ENCODE peak calls at places on chromosomes 1 and 21, in ten cellular contexts. F is A172, N is lower leg skin, D is occipital lobe, X is endothelial cell, I is ovary, Z is iris pigment epithelial cell, C is A549, V is caudate nucleus, E is EH. H is an unnamed sample.

GRCh38 chr1:201137579-201138310 is 10.8 kb upstream of the ASCL5 start:
- DNase-seq in I (peak), X (no peak), E (peak), C (no peak), Z (peak), N (peak), D (peak), V (no peak), F (peak), H (no peak)

GRCh38 chr1:55315552-55315951 is 100.4 kb upstream of the USP24 start:
- DNase-seq in Z (no peak), D (no peak), N (no peak), V (no peak), X (no peak), C (no peak), I (no peak), F (no peak), E (no peak), H (no peak)

GRCh38 chr1:47562799-47563198 is 125.0 kb downstream of the FOXD2 start:
- DNase-seq in N (no peak), F (no peak), C (no peak), Z (no peak), V (no peak), I (no peak), X (no peak), E (peak), D (no peak), H (no peak)

GRCh38 chr1:181108297-181108696 is 19.8 kb downstream of the IER5 start:
- DNase-seq in I (no peak), N (no peak), F (no peak), E (no peak), V (no peak), D (no peak), Z (no peak), X (no peak), C (no peak), H (no peak)

GRCh38 chr1:6471969-6472368 is 6.0 kb upstream of the TNFRSF25 start:
- DNase-seq in C (no peak), N (no peak), E (no peak), X (no peak), V (no peak), F (no peak), Z (no peak), I (no peak), D (no peak), H (no peak)

GRCh38 chr1:77718181-77718580 is 35.7 kb upstream of the ZZZ3 start:
- DNase-seq in E (no peak), C (no peak), X (no peak), Z (no peak), D (no peak), I (no peak), F (no peak), N (no peak), V (no peak), H (no peak)

GRCh38 chr1:85394130-85394529 is 70.8 kb downstream of the DDAH1 start:
- DNase-seq in Z (peak), D (no peak), C (no peak), N (no peak), X (no peak), I (no peak), V (no peak), F (no peak), E (no peak), H (no peak)

GRCh38 chr1:161214374-161214773 is 721 bp upstream of the FCER1G start:
- DNase-seq in D (no peak), N (no peak), E (no peak), C (no peak), V (no peak), Z (no peak), I (no peak), F (no peak), X (no peak), H (no peak)

GRCh38 chr1:179142889-179143299 is 61.0 kb downstream of the TOR3A start:
- DNase-seq in N (no peak), V (no peak), E (peak), F (peak), C (peak), X (peak), D (no peak), Z (peak), I (no peak), H (no peak)

GRCh38 chr1:205032512-205032911 is 10.5 kb upstream of the CNTN2 start:
- DNase-seq in V (no peak), F (no peak), E (no peak), C (no peak), Z (no peak), I (no peak), D (peak), X (no peak), N (no peak), H (no peak)

GRCh38 chr21:14452031-14452778 is 69.3 kb upstream of the HSPA13 start:
- DNase-seq in C (no peak), Z (peak), V (no peak), I (no peak), D (no peak), F (no peak), E (no peak), N (no peak), X (no peak), H (no peak)

GRCh38 chr1:162404550-162405160 is 7.3 kb downstream of the SH2D1B start:
- DNase-seq in F (no peak), X (no peak), N (no peak), D (no peak), C (no peak), E (peak), I (no peak), V (no peak), Z (peak), H (no peak)

GRCh38 chr1:225412803-225413338 is 15.0 kb downstream of the LBR start:
- DNase-seq in V (no peak), N (no peak), C (no peak), I (no peak), F (no peak), E (no peak), X (no peak), D (no peak), Z (no peak), H (no peak)

GRCh38 chr1:94883688-94884087 is 43.2 kb downstream of the CNN3 start:
- DNase-seq in E (peak), N (no peak), Z (peak), F (no peak), V (no peak), I (peak), X (no peak), C (no peak), D (no peak), H (no peak)

GRCh38 chr1:226982451-226983177 is 42.5 kb downstream of the COQ8A start:
- DNase-seq in E (no peak), Z (no peak), N (no peak), X (no peak), I (peak), C (no peak), V (no peak), D (no peak), F (no peak), H (peak)

GRCh38 chr1:48356901-48357300 is 115.1 kb downstream of the SPATA6 start:
- DNase-seq in Z (no peak), X (no peak), C (no peak), V (no peak), I (no peak), E (no peak), N (no peak), F (no peak), D (no peak), H (no peak)

GRCh38 chr1:157955269-157955668 is 38.2 kb upstream of the KIRREL1 start:
- DNase-seq in I (no peak), X (no peak), C (no peak), N (no peak), E (no peak), Z (no peak), F (no peak), V (no peak), D (no peak), H (no peak)

GRCh38 chr1:235079443-235079967 is 49.1 kb downstream of the TOMM20 start:
- DNase-seq in C (peak), N (no peak), E (no peak), D (no peak), X (no peak), V (no peak), F (peak), Z (peak), I (peak), H (no peak)

GRCh38 chr1:17563494-17564281 is 24.2 kb downstream of the ARHGEF10L start:
- DNase-seq in N (no peak), D (no peak), Z (no peak), V (no peak), I (no peak), X (no peak), F (no peak), C (no peak), E (no peak), H (no peak)

GRCh38 chr1:47559944-47560695 is 122.3 kb downstream of the FOXD2 start:
- DNase-seq in V (no peak), C (no peak), N (no peak), E (no peak), F (no peak), D (no peak), I (no peak), Z (no peak), X (no peak), H (no peak)

GRCh38 chr1:147618077-147618569 is 52.2 kb downstream of the ACP6 start:
- DNase-seq in V (no peak), C (no peak), Z (no peak), N (no peak), I (no peak), E (no peak), X (no peak), F (no peak), D (no peak), H (no peak)

GRCh38 chr1:236829085-236829484 is 34.0 kb downstream of the MTR start:
- DNase-seq in E (no peak), C (no peak), V (no peak), D (no peak), Z (no peak), F (no peak), I (no peak), N (no peak), X (no peak), H (no peak)

GRCh38 chr21:34965200-34966174 is 83.6 kb downstream of the RUNX1 start:
- DNase-seq in N (no peak), D (no peak), X (no peak), Z (peak), F (peak), I (no peak), V (no peak), C (peak), E (peak), H (no peak)

GRCh38 chr21:29376556-29376955 is 77.8 kb downstream of the BACH1 start:
- DNase-seq in C (peak), E (peak), F (peak), N (no peak), D (no peak), X (peak), Z (peak), V (no peak), I (peak), H (no peak)

GRCh38 chr1:154474802-154475201 is 27.2 kb upstream of the TDRD10 start:
- DNase-seq in X (no peak), F (peak), C (peak), D (peak), N (peak), V (peak), E (peak), Z (peak), I (no peak), H (no peak)

GRCh38 chr1:62391369-62391971 is 45.4 kb upstream of the USP1 start:
- DNase-seq in E (peak), Z (peak), N (peak), F (no peak), V (no peak), C (no peak), X (peak), I (no peak), D (no peak), H (peak)

GRCh38 chr1:157124855-157125254 is 13.3 kb downstream of the ETV3 start:
- DNase-seq in X (no peak), N (peak), E (no peak), I (no peak), F (no peak), D (no peak), Z (no peak), V (no peak), C (peak), H (no peak)

GRCh38 chr1:20601123-20601825 is 12.4 kb downstream of the CDA start:
- DNase-seq in N (no peak), F (no peak), E (peak), V (no peak), D (no peak), X (no peak), Z (no peak), I (no peak), C (no peak), H (no peak)

GRCh38 chr21:37060296-37060695 is 12.6 kb downstream of the PIGP start:
- DNase-seq in Z (peak), C (peak), V (peak), E (peak), N (no peak), X (no peak), D (peak), F (peak), I (peak), H (peak)

GRCh38 chr21:28871388-28872015 is 121.2 kb downstream of the LTN1 start:
- DNase-seq in C (no peak), D (no peak), X (no peak), I (no peak), N (no peak), V (no peak), Z (no peak), E (no peak), F (no peak), H (no peak)

GRCh38 chr1:43288058-43288784 is 2.8 kb upstream of the C1orf210 start:
- DNase-seq in E (no peak), V (no peak), F (no peak), I (no peak), X (no peak), N (no peak), C (no peak), Z (no peak), D (no peak), H (peak)

GRCh38 chr1:56550132-56550531 is 29.2 kb downstream of the PLPP3 start:
- DNase-seq in Z (no peak), D (no peak), C (no peak), N (no peak), V (no peak), X (no peak), I (no peak), F (no peak), E (no peak), H (no peak)

GRCh38 chr1:100860397-100860991 is 34.1 kb downstream of the EXTL2 start:
- DNase-seq in V (no peak), C (no peak), Z (peak), N (no peak), D (no peak), I (no peak), E (peak), F (peak), X (no peak), H (no peak)

GRCh38 chr1:247358920-247359319 is 27.3 kb upstream of the ZNF496 start:
- DNase-seq in F (no peak), X (no peak), E (peak), V (no peak), Z (peak), C (no peak), N (no peak), I (no peak), D (no peak), H (no peak)

GRCh38 chr1:30148676-30149075 is 574.7 kb downstream of the MATN1 start:
- DNase-seq in V (no peak), N (no peak), D (no peak), C (no peak), E (no peak), Z (no peak), X (no peak), F (no peak), I (no peak), H (no peak)

H was measured in SK-N-SH.